ENCODE peak calls at places on chromosomes 6 and 20, in six cellular contexts. R is KBM-7; D is NCI-H2029 treated with DMSO at 0.1 percent for 48 hours; Q is effector CD4-positive, alpha-beta T cell; A is iPS-NIHi11; N is sciatic nerve. U is an unnamed sample.

GRCh38 chr6:137661601-137662000 is 167.4 kb upstream of the OLIG3 start:
- DNase-seq in R (no peak), D (no peak), Q (peak; percentile 23), A (peak; percentile 61), N (no peak), U (no peak)

GRCh38 chr6:156866181-156866862 is 89.1 kb downstream of the ARID1B start:
- DNase-seq in R (no peak), D (no peak), Q (no peak), A (no peak), N (no peak), U (no peak)

GRCh38 chr6:43944908-43945777 is 175.1 kb downstream of the VEGFA start:
- DNase-seq in R (no peak), D (no peak), Q (no peak), A (no peak), N (no peak), U (no peak)

GRCh38 chr6:81981812-81982211 is 229.3 kb upstream of the TENT5A start:
- DNase-seq in R (no peak), D (no peak), Q (no peak), A (no peak), N (no peak), U (no peak)

GRCh38 chr6:149031545-149032317 is 284.9 kb downstream of the UST start:
- DNase-seq in R (no peak), D (no peak), Q (no peak), A (no peak), N (no peak), U (no peak)

GRCh38 chr20:56731041-56731440 is 101.9 kb downstream of the TFAP2C start:
- DNase-seq in R (no peak), D (no peak), Q (no peak), A (no peak), N (no peak), U (peak; percentile 41)

GRCh38 chr6:132322398-132322797 is 78.9 kb downstream of the MOXD1 start:
- DNase-seq in R (no peak), D (no peak), Q (no peak), A (no peak), N (no peak), U (no peak)

GRCh38 chr20:3115190-3116107 is 30.9 kb upstream of the AVP start:
- DNase-seq in R (peak; percentile 91), D (peak; percentile 26), Q (no peak), A (peak; percentile 95), N (no peak), U (peak; percentile 89)

GRCh38 chr20:47317127-47317895 is 39.2 kb downstream of the ZMYND8 start:
- DNase-seq in R (peak; percentile 91), D (no peak), Q (peak; percentile 21), A (peak; percentile 56), N (peak; percentile 69), U (peak; percentile 77)

GRCh38 chr6:131792091-131792496 is 15.7 kb upstream of the ENPP1 start:
- DNase-seq in R (no peak), D (no peak), Q (no peak), A (peak; percentile 25), N (no peak), U (peak; percentile 14)

GRCh38 chr20:56845546-56846081 is 216.5 kb downstream of the TFAP2C start:
- DNase-seq in R (no peak), D (no peak), Q (no peak), A (no peak), N (no peak), U (no peak)

GRCh38 chr6:139265512-139266190 is 26.1 kb downstream of the TXLNB start:
- DNase-seq in R (no peak), D (no peak), Q (no peak), A (no peak), N (no peak), U (no peak)

GRCh38 chr20:33311011-33311410 is 28.0 kb downstream of the BPIFB1 start:
- DNase-seq in R (no peak), D (no peak), Q (no peak), A (no peak), N (no peak), U (no peak)

GRCh38 chr6:135254471-135254870 is 73.4 kb downstream of the MYB start:
- DNase-seq in R (no peak), D (no peak), Q (no peak), A (no peak), N (no peak), U (no peak)

GRCh38 chr6:149384464-149384863 is 15.6 kb upstream of the SUMO4 start:
- DNase-seq in R (no peak), D (no peak), Q (no peak), A (no peak), N (no peak), U (no peak)

GRCh38 chr20:6654490-6655247 is 112.8 kb upstream of the BMP2 start:
- DNase-seq in R (no peak), D (no peak), Q (no peak), A (no peak), N (no peak), U (no peak)

GRCh38 chr6:1766663-1767062 is 156.9 kb downstream of the FOXC1 start:
- DNase-seq in R (no peak), D (peak; percentile 41), Q (no peak), A (no peak), N (peak; percentile 82), U (no peak)

U was measured in ELF-1.